ENCODE peak calls at places on chromosomes 6 and 20, in five cellular contexts. E is adrenal gland, G is tibial nerve, H is body of pancreas, B is IMR-90. S is an unnamed sample.

GRCh38 chr6:1572892-1573291 is 36.8 kb upstream of the FOXC1 start:
- DNase-seq in E (no peak), G (peak), H (no peak), B (no peak), S (no peak)

GRCh38 chr6:156449128-156449527 is 328.1 kb upstream of the ARID1B start:
- DNase-seq in E (no peak), G (no peak), H (peak), B (no peak), S (no peak)

GRCh38 chr20:53028337-53029007 is 56.3 kb downstream of the TSHZ2 start:
- DNase-seq in E (no peak), G (no peak), H (no peak), B (no peak), S (no peak)

GRCh38 chr6:52136934-52137467 is 49.2 kb upstream of the IL17A start:
- DNase-seq in E (no peak), G (no peak), H (no peak), B (no peak), S (no peak)

GRCh38 chr6:132715204-132715603 is 1.3 kb upstream of the VNN1 start:
- DNase-seq in E (peak), G (no peak), H (peak), B (peak), S (no peak)

GRCh38 chr6:12516070-12516469 is 200.5 kb upstream of the PHACTR1 start:
- DNase-seq in E (no peak), G (no peak), H (no peak), B (no peak), S (no peak)

GRCh38 chr6:29617782-29618557 is 15.0 kb downstream of the GABBR1 start:
- DNase-seq in E (no peak), G (no peak), H (no peak), B (no peak), S (no peak)

GRCh38 chr20:3995067-3995748 is 20.1 kb downstream of the RNF24 start:
- DNase-seq in E (no peak), G (no peak), H (no peak), B (peak), S (no peak)

GRCh38 chr6:100099189-100100074 is 105.4 kb upstream of the MCHR2 start:
- DNase-seq in E (no peak), G (no peak), H (no peak), B (peak), S (no peak)

GRCh38 chr6:133756046-133756445 is 132.9 kb upstream of the TCF21 start:
- DNase-seq in E (no peak), G (no peak), H (no peak), B (peak), S (no peak)

GRCh38 chr6:16200231-16200941 is 38.0 kb upstream of the GMPR start:
- DNase-seq in E (no peak), G (no peak), H (no peak), B (no peak), S (no peak)

GRCh38 chr20:49482621-49483017 is at the start of gene KCNB1:
- DNase-seq in E (peak), G (peak), H (peak), B (peak), S (peak)

GRCh38 chr6:13383280-13384163 is 55.2 kb upstream of the TBC1D7 start:
- DNase-seq in E (no peak), G (no peak), H (no peak), B (peak), S (no peak)

GRCh38 chr6:154510144-154510905 is at the start of gene CNKSR3:
- DNase-seq in E (peak), G (peak), H (peak), B (peak), S (peak)

GRCh38 chr20:14337400-14338171 is at the start of gene FLRT3:
- DNase-seq in E (peak), G (peak), H (peak), B (peak), S (peak)

GRCh38 chr6:84417261-84417660 is 189.8 kb upstream of the CEP162 start:
- DNase-seq in E (no peak), G (no peak), H (no peak), B (peak), S (no peak)

GRCh38 chr6:127345521-127345920 is 2.1 kb upstream of the ECHDC1 start:
- DNase-seq in E (no peak), G (no peak), H (no peak), B (no peak), S (no peak)

GRCh38 chr6:154408906-154409500 is 52.4 kb upstream of the IPCEF1 start:
- DNase-seq in E (no peak), G (no peak), H (no peak), B (peak), S (peak)

GRCh38 chr6:44628347-44628746 is 240.8 kb downstream of the CDC5L start:
- DNase-seq in E (no peak), G (no peak), H (no peak), B (no peak), S (no peak)

GRCh38 chr6:139262519-139263300 is 29.1 kb downstream of the TXLNB start:
- DNase-seq in E (no peak), G (no peak), H (no peak), B (peak), S (no peak)

GRCh38 chr6:158049055-158050028 is 67.7 kb downstream of the SYNJ2 start:
- DNase-seq in E (no peak), G (no peak), H (no peak), B (no peak), S (no peak)

GRCh38 chr20:49539481-49540231 is 28.3 kb downstream of the PTGIS start:
- DNase-seq in E (no peak), G (no peak), H (no peak), B (no peak), S (no peak)

GRCh38 chr20:17646209-17646717 is 35.8 kb downstream of the RRBP1 start:
- DNase-seq in E (peak), G (no peak), H (no peak), B (no peak), S (no peak)

GRCh38 chr6:133128191-133128590 is 113.0 kb upstream of the EYA4 start:
- DNase-seq in E (no peak), G (no peak), H (no peak), B (peak), S (no peak)

GRCh38 chr6:38179300-38179699 is 359.8 kb downstream of the ZFAND3 start:
- DNase-seq in E (no peak), G (no peak), H (no peak), B (no peak), S (no peak)

GRCh38 chr6:107491059-107491609 is 1.2 kb downstream of the SOBP start:
- DNase-seq in E (peak), G (peak), H (peak), B (peak), S (peak)
- TF ChIP-seq POLR2A in E (peak), G (no peak), H (no peak), B (no peak), S (no peak)

GRCh38 chr6:161212902-161213301 is 61.0 kb downstream of the AGPAT4 start:
- DNase-seq in E (no peak), G (no peak), H (no peak), B (no peak), S (no peak)
- TF ChIP-seq POLR2A in E (no peak), G (no peak), H (no peak), B (no peak), S (no peak)

GRCh38 chr6:34437644-34437970 is 11.7 kb upstream of the RPS10 start:
- DNase-seq in E (no peak), G (no peak), H (no peak), B (no peak), S (no peak)

GRCh38 chr6:34439442-34439841 is 13.6 kb upstream of the RPS10 start:
- DNase-seq in E (no peak), G (no peak), H (no peak), B (no peak), S (no peak)

GRCh38 chr6:34436803-34437643 is 11.2 kb upstream of the RPS10 start:
- DNase-seq in E (no peak), G (no peak), H (no peak), B (no peak), S (no peak)

GRCh38 chr6:34441526-34441925 is 15.7 kb upstream of the RPS10 start:
- DNase-seq in E (no peak), G (no peak), H (no peak), B (no peak), S (no peak)

GRCh38 chr6:34438705-34439104 is 12.8 kb upstream of the RPS10 start:
- DNase-seq in E (no peak), G (no peak), H (no peak), B (no peak), S (no peak)
- TF ChIP-seq POLR2A in E (no peak), G (no peak), H (no peak), B (no peak), S (no peak)

DNA sequence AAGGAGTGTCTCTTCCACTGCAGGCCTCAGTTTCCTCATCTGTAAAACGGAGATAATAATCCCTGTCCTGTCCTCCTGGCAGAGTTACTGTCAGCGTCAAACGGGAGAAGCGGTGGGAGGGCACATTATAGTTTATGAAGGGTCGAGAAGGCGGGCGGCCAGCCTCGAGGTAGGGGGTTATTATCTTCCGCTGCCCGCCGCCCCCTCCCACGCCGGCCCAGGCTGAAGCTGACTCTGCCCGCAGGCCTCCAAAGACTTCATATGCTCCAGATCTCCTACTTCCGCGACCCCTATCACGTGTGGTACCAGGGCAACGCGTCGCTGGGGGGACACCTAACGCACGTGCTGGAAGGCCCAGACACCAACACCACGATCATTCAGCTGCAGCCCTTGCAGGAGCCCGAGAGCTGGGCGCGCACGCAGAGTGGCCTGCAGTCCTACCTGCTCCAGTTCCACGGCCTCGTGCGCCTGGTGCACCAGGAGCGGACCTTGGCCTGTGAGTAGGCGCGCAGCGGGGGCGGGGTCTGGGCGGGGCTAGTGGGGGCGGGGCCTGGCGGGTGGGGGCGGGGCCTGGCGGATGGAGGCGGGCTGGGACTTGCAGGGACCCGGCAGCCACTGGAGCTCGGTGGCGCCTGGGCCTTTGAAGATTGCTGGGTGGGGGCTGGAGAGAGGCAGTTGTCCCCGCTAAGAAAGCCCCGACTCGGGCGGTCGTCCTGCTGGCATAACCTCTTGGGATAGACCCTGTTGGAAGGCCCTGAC is 2.8 kb downstream of the PROCR start:
- DNase-seq in E (peak), G (no peak), H (peak), B (no peak), S (no peak)
- TF ChIP-seq POLR2A in E (no peak), G (no peak), H (no peak), B (no peak), S (no peak)

S was measured in GM12891.